ENCODE peak calls at places on chromosomes 2 and 18, in four cellular contexts. F is neural progenitor cell, Z is HepG2, R is PC-9. Y is an unnamed sample.

GRCh38 chr2:224309216-224309615 is 92.7 kb downstream of the FAM124B start:
- DNase-seq in F (no peak), Z (no peak), R (no peak), Y (peak)

GRCh38 chr2:11768940-11769339 is 22.5 kb downstream of the LPIN1 start:
- DNase-seq in F (no peak), Z (no peak), R (no peak), Y (no peak)

GRCh38 chr2:75728614-75729419 is 18.1 kb upstream of the GCFC2 start:
- DNase-seq in F (no peak), Z (no peak), R (no peak), Y (no peak)

GRCh38 chr2:240431276-240431662 is 4.2 kb upstream of the GPC1 start:
- DNase-seq in F (no peak), Z (no peak), R (no peak), Y (no peak)

GRCh38 chr2:51960846-51961335 is 929.0 kb upstream of the NRXN1 start:
- DNase-seq in F (no peak), Z (no peak), R (no peak), Y (peak)

GRCh38 chr2:232385660-232386489 is 7.3 kb downstream of the ALPP start:
- DNase-seq in F (peak), Z (no peak), R (peak), Y (peak)

GRCh38 chr2:238761802-238762373 is 86.0 kb upstream of the TWIST2 start:
- DNase-seq in F (peak), Z (no peak), R (no peak), Y (peak)

GRCh38 chr2:46812381-46813024 is 103.1 kb downstream of the MCFD2 start:
- DNase-seq in F (peak), Z (no peak), R (no peak), Y (peak)

GRCh38 chr2:149828506-149829210 is 241.1 kb upstream of the MMADHC start:
- DNase-seq in F (no peak), Z (no peak), R (no peak), Y (no peak)

DNA sequence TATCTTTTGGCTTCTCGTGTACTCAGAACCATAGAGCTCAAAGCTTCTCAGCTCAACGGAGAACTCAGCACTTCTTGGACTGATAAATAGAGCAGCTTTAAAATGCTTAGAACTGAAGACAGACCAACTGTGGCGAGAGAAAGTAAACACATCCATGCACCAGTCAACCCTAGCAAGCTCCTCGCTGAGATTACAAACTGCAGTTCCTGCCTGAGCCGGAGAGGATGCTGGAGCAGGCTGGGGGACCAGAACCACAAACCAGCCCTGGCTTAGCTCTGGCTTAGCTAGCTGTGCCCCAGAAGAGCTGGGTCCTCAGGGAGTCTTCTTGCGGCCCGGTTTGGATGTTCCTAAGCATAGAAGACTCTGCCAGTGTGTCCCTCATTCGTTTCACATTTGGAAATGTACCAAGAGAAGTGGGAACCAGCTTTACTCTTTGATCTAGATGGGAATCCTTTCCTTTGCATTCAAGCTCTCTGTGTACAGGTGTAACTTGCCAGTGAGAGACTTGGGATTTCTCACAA is 5.6 kb downstream of the PAX8 start:
- DNase-seq in F (peak), Z (peak), R (no peak), Y (no peak)
- TF ChIP-seq EZH2 in F (no peak), Z (no peak), R (no peak), Y (no peak)

GRCh38 chr2:191170773-191171172 is 20.0 kb upstream of the STAT4 start:
- DNase-seq in F (no peak), Z (no peak), R (no peak), Y (no peak)
- H3K4me2 ChIP-seq in F (no peak), Z (no peak), R (no peak), Y (peak)

GRCh38 chr2:219119422-219120043 is 41.1 kb downstream of the NHEJ1 start:
- DNase-seq in F (peak), Z (peak), R (no peak), Y (peak)
- TF ChIP-seq EZH2 in F (no peak), Z (no peak), R (no peak), Y (no peak)

GRCh38 chr18:37741012-37741586 is 175.5 kb upstream of the CELF4 start:
- DNase-seq in F (no peak), Z (no peak), R (no peak), Y (no peak)

GRCh38 chr18:37742436-37742835 is 176.8 kb upstream of the CELF4 start:
- DNase-seq in F (peak), Z (no peak), R (no peak), Y (no peak)
- H3K4me2 ChIP-seq in F (peak), Z (no peak), R (no peak), Y (no peak)

GRCh38 chr2:163716101-163716500 is 19.7 kb downstream of the FIGN start:
- DNase-seq in F (no peak), Z (no peak), R (no peak), Y (no peak)

GRCh38 chr2:163717474-163717873 is 18.3 kb downstream of the FIGN start:
- DNase-seq in F (no peak), Z (peak), R (no peak), Y (no peak)

GRCh38 chr2:163717993-163718680 is 17.7 kb downstream of the FIGN start:
- DNase-seq in F (peak), Z (peak), R (no peak), Y (no peak)

GRCh38 chr2:163713534-163714311 is 22.1 kb downstream of the FIGN start:
- DNase-seq in F (peak), Z (no peak), R (no peak), Y (no peak)

DNA sequence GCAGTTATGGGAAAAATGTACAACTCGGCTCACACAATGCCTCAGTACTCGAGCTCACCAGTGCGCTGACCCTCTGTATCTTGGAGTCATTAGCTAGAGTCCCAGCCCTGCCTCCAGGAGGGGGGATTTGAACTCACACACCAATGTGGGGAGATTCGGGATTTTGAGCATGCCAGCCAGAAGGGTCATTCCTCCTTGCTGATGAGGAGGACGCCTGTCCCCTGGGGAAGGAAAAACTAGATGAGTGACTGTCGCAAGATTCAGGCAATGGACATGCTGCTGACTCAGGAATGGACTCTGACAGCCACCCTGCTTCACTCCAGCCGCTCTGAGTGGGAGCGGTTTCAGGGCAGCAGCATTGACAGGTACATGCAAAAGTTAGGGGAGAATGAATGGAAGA is 20.6 kb downstream of the FIGN start:
- DNase-seq in F (peak), Z (no peak), R (no peak), Y (no peak)
- TF ChIP-seq EZH2 in F (no peak), Z (no peak), R (no peak), Y (no peak)

DNA sequence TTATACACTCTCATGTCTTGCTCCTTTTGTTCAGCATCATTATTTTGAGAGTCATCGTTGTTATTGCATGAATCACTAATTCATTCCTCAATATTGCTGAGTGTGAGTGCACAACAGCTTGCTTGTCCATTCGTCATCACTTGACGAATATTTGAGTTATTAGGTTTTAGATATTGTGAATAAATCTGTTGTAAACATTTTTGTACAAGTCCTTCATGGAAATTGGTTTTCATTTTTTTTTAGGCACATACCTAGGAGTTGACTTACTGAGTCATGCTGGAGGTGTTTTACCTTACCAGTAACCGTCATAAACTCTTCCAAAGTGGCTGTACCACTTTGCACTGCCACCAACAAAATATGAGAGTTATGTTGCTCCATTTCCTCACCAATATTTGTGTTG is 84.2 kb upstream of the NCK2 start:
- DNase-seq in F (no peak), Z (no peak), R (peak), Y (no peak)
- H3K4me2 ChIP-seq in F (no peak), Z (no peak), R (no peak), Y (no peak)

GRCh38 chr2:172080641-172081230 is 4.6 kb upstream of the DLX1 start:
- DNase-seq in F (peak), Z (no peak), R (no peak), Y (no peak)
- TF ChIP-seq EZH2 in F (peak), Z (no peak), R (no peak), Y (no peak)

DNA sequence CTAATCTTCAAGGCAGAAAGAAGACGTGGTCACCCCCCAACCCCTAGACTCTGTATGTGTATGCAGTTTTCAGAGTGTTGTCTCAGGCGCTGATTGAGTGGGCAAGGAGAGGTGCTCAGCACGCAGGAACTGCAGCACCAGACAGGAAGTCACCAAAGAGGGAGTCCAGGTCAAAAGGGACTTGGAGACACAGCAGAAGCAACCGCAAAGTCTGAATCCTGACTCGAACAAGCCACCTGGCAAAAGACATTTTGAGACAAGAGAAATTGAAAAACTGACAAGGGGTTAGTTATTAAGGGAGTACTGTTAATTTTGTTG is 79.8 kb upstream of the LDLRAD4 start:
- DNase-seq in F (no peak), Z (peak), R (no peak), Y (no peak)
- H3K4me2 ChIP-seq in F (no peak), Z (peak), R (no peak), Y (no peak)